ENCODE peak calls at places on chromosome 18, in five cellular contexts. T is MM.1S, J is fibroblast of lung, F is fibroblast of pulmonary artery, N is fibroblast of the aortic adventitia. S is an unnamed sample.

GRCh38 chr18:13139885-13140450 is 78.6 kb upstream of the LDLRAD4 start:
- DNase-seq in F (no peak), N (no peak), J (no peak), T (no peak), S (no peak)

GRCh38 chr18:44518091-44518490 is 162.6 kb upstream of the SETBP1 start:
- DNase-seq in J (peak; percentile 31), T (no peak), N (peak; percentile 43), F (no peak), S (peak; percentile 4)

GRCh38 chr18:21897811-21898210 is 157.2 kb downstream of the MIB1 start:
- DNase-seq in T (peak; percentile 52), N (peak; percentile 67), J (peak; percentile 46), F (peak; percentile 61), S (peak; percentile 11)

GRCh38 chr18:50011813-50012445 is 183.0 kb downstream of the MYO5B start:
- DNase-seq in T (no peak), N (peak; percentile 49), J (peak; percentile 62), F (peak; percentile 30), S (peak; percentile 96)

GRCh38 chr18:46676162-46676830 is 19.3 kb upstream of the LOXHD1 start:
- DNase-seq in T (no peak), F (no peak), N (no peak), J (peak; percentile 8), S (no peak)

GRCh38 chr18:48815581-48816324 is 135.0 kb downstream of the SMAD7 start:
- DNase-seq in F (no peak), J (no peak), T (no peak), N (no peak), S (peak; percentile 41)

GRCh38 chr18:58051765-58052460 is 7.9 kb downstream of the NEDD4L start:
- DNase-seq in F (peak; percentile 50), J (peak; percentile 53), N (peak; percentile 39), T (peak; percentile 55), S (peak; percentile 9)

GRCh38 chr18:65762556-65762955 is 11.7 kb downstream of the CDH7 start:
- DNase-seq in F (no peak), T (no peak), J (no peak), N (no peak), S (no peak)

GRCh38 chr18:8841781-8842485 is 136.6 kb downstream of the MTCL1 start:
- DNase-seq in N (no peak), F (no peak), J (no peak), T (no peak), S (no peak)

GRCh38 chr18:47953471-47953931 is 23.0 kb upstream of the SMAD2 start:
- DNase-seq in J (no peak), F (peak; percentile 64), T (peak; percentile 62), N (peak; percentile 80), S (no peak)

GRCh38 chr18:37563810-37564511 is 1.6 kb downstream of the CELF4 start:
- DNase-seq in N (no peak), J (no peak), F (no peak), T (no peak), S (no peak)

GRCh38 chr18:57813245-57813644 is 10.1 kb upstream of the ATP8B1 start:
- DNase-seq in T (no peak), N (peak; percentile 98), F (peak; percentile 91), J (peak; percentile 77), S (peak; percentile 91)

GRCh38 chr18:39198376-39198775 is 1632.8 kb upstream of the CELF4 start:
- DNase-seq in T (no peak), N (no peak), F (no peak), J (peak; percentile 57), S (no peak)

GRCh38 chr18:39675358-39675757 is 2109.8 kb upstream of the CELF4 start:
- DNase-seq in F (peak; percentile 82), N (peak; percentile 37), T (no peak), J (peak; percentile 63), S (peak; percentile 32)

GRCh38 chr18:67386028-67386427 is 130.5 kb downstream of the DSEL start:
- DNase-seq in N (peak; percentile 54), F (peak; percentile 31), J (peak; percentile 22), T (no peak), S (peak; percentile 6)

GRCh38 chr18:12254820-12255511 is 805 bp downstream of the CIDEA start:
- DNase-seq in N (no peak), T (no peak), J (no peak), F (no peak), S (no peak)

GRCh38 chr18:75896865-75897264 is 469.4 kb upstream of the SMIM21 start:
- DNase-seq in J (no peak), T (no peak), N (no peak), F (no peak), S (no peak)

GRCh38 chr18:67514901-67515540 is 1.5 kb downstream of the DSEL start:
- DNase-seq in J (peak; percentile 30), N (peak; percentile 41), F (peak; percentile 27), T (no peak), S (no peak)

GRCh38 chr18:72470391-72470790 is 73.8 kb downstream of the CBLN2 start:
- DNase-seq in N (no peak), T (no peak), F (no peak), J (no peak), S (no peak)

GRCh38 chr18:22489694-22490093 is 72.0 kb upstream of the CTAGE1 start:
- DNase-seq in F (peak; percentile 26), J (no peak), T (no peak), N (peak; percentile 51), S (peak; percentile 25)

GRCh38 chr18:58103339-58103930 is 59.4 kb downstream of the NEDD4L start:
- DNase-seq in J (peak; percentile 61), F (no peak), T (no peak), N (peak; percentile 5), S (no peak)

GRCh38 chr18:12035481-12035880 is 54.2 kb downstream of the IMPA2 start:
- DNase-seq in J (no peak), F (no peak), N (no peak), T (no peak), S (no peak)

GRCh38 chr18:74040008-74040407 is 107.6 kb downstream of the FBXO15 start:
- DNase-seq in F (no peak), N (no peak), T (no peak), J (no peak), S (no peak)

DNA sequence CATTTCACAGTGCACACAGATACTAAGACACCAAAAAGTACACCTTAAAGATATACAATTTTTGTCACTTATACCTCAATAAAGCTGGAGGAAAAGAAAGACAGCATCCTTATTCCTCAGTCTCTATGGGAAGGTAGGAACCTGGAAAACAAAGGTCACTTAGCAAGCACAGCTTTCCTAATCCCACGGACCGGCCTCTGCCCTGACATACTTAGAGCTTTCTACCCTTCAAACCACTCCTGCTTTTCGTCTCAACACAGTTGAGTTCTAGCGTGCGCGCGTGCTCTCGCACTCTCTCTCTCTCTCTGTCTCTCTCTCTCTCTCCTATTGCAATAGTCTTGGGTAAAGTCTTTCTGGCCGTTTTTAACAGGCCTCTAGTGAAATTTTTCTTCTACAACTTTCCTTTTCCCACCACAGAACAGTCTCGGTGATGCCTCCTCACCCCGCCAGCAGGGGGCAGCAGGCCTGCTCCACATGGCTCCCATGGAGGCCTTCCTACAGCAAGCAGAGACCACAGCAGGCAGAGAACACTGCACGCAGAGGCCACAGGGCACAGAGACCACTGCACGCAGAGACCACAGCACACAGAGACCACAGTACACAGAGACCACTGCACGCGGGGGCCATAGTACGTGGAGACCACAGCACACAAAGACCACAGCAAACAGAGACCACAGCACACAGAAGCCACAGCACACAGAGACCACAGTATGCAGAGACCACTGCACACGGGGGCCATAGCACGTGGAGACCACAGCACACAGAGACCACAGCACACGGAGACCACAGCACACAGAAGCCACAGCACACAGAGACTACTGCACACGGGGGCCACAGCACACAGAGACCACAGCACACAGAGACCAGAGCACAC is 106.9 kb downstream of the FBXO15 start:
- DNase-seq in T (peak; percentile 10), F (no peak), N (no peak), J (no peak), S (peak; percentile 24)
- TF ChIP-seq CTCF in T (peak; percentile 58), F (peak; percentile 5), N (peak; percentile 43), J (peak; percentile 15), S (peak; percentile 86)

GRCh38 chr18:10035306-10035991 is 121.6 kb downstream of the VAPA start:
- DNase-seq in T (no peak), F (no peak), N (no peak), J (no peak), S (peak; percentile 27)
- TF ChIP-seq CTCF in T (no peak), F (no peak), N (no peak), J (no peak), S (no peak)

GRCh38 chr18:80200171-80200931 is 47.0 kb downstream of the PARD6G start:
- DNase-seq in T (no peak), J (peak; percentile 28), F (no peak), N (no peak), S (no peak)
- TF ChIP-seq CTCF in T (no peak), J (peak; percentile 48), F (peak; percentile 4), N (no peak), S (no peak)

DNA sequence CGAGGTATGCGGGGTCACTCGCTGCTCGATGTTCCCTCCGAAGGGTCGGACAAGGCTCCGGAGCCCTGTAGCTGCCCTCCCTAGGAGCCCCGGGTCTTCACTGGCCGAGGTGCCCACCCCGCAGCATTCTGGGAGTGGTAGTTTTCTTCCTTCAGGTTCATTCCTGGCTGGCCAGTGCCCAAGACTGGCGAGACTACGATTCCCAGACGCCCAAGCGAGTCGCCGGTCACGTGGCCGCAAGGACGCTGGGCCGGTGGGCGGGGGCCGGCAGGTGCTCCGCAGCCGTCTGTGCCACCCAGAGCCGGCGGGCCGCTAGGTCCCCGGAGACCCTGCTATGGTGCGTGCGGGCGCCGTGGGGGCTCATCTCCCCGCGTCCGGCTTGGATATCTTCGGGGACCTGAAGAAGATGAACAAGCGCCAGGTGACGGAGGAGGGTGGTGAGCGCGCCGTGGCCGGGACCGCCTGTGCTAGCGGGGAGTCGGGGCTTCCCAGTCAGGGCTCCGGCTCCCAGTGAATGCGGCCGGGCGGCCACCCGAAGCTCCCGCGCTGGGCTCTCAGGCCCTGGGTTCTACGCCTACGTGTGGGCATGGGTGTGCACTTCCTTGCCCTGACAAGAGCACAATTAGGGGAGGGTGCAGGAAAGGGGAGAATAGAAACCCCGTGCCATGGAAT is at the start of gene SEC11C:
- DNase-seq in J (peak; percentile 94), T (peak; percentile 99), F (peak; percentile 96), N (peak; percentile 93), S (peak; percentile 94)
- TF ChIP-seq CTCF in J (no peak), T (no peak), F (no peak), N (no peak), S (no peak)

S was measured in HFFc6.